ENCODE peak calls at places on chromosomes 4 and X, in eight cellular contexts. V is GM23248, T is astrocyte of the cerebellum, O is heart right ventricle, Z is astrocyte of the spinal cord, K is neural progenitor cell, M is epithelial cell of esophagus, R is fibroblast of pulmonary artery. Y is an unnamed sample.
A peak's percentile ranks its signal among the peaks of the same experiment; 100 is the strongest.

GRCh38 chrX:121958886-121959285 is 911.5 kb downstream of the GLUD2 start:
- DNase-seq in V (peak; percentile 34), T (no peak), O (no peak), Z (peak; percentile 4), K (no peak), M (peak; percentile 46), R (peak; percentile 14), Y (no peak)

GRCh38 chr4:34157546-34157945 is 2086.8 kb downstream of the ARAP2 start:
- DNase-seq in V (no peak), T (no peak), O (no peak), Z (peak; percentile 11), K (no peak), M (peak; percentile 5), R (no peak), Y (peak; percentile 31)

GRCh38 chr4:52028970-52029369 is 8.8 kb upstream of the LRRC66 start:
- DNase-seq in V (peak; percentile 78), T (peak; percentile 62), O (no peak), Z (peak; percentile 79), K (no peak), M (peak; percentile 78), R (peak; percentile 56), Y (no peak)

GRCh38 chrX:9745417-9746115 is 20.1 kb downstream of the GPR143 start:
- DNase-seq in V (peak; percentile 6), T (no peak), O (peak; percentile 22), Z (peak; percentile 19), K (no peak), M (peak; percentile 39), R (peak; percentile 91), Y (no peak)

GRCh38 chrX:40468033-40468979 is 112.5 kb upstream of the ATP6AP2 start:
- DNase-seq in V (peak; percentile 45), T (no peak), O (peak; percentile 42), Z (peak; percentile 29), K (peak; percentile 72), M (peak; percentile 42), R (peak; percentile 59), Y (peak; percentile 4)

GRCh38 chr4:1116837-1117236 is 3.5 kb upstream of the RNF212 start:
- DNase-seq in V (peak; percentile 36), T (peak; percentile 19), O (no peak), Z (peak; percentile 15), K (no peak), M (no peak), R (no peak), Y (no peak)

GRCh38 chr4:61294001-61294400 is 93.9 kb downstream of the ADGRL3 start:
- DNase-seq in V (no peak), T (no peak), O (no peak), Z (no peak), K (no peak), M (no peak), R (no peak), Y (no peak)

GRCh38 chr4:3811621-3812020 is 45.4 kb downstream of the ADRA2C start:
- DNase-seq in V (no peak), T (no peak), O (no peak), Z (no peak), K (no peak), M (no peak), R (no peak), Y (no peak)

GRCh38 chrX:43679778-43680177 is 23.7 kb downstream of the MAOA start:
- DNase-seq in V (no peak), T (no peak), O (no peak), Z (no peak), K (no peak), M (peak; percentile 54), R (peak; percentile 74), Y (no peak)

GRCh38 chrX:17635231-17635630 is 102.1 kb upstream of the SCML1 start:
- DNase-seq in V (no peak), T (no peak), O (no peak), Z (peak; percentile 60), K (peak; percentile 92), M (no peak), R (peak; percentile 1), Y (peak; percentile 5)

GRCh38 chr4:72505314-72505744 is 63.7 kb downstream of the ADAMTS3 start:
- DNase-seq in V (peak; percentile 70), T (no peak), O (peak; percentile 4), Z (peak; percentile 57), K (peak; percentile 66), M (peak; percentile 72), R (peak; percentile 79), Y (peak; percentile 30)

GRCh38 chr4:48904541-48905142 is 1.9 kb downstream of the OCIAD2 start:
- DNase-seq in V (no peak), T (no peak), O (no peak), Z (peak; percentile 52), K (no peak), M (no peak), R (peak; percentile 18), Y (no peak)

GRCh38 chrX:20438871-20439526 is 172.3 kb upstream of the RPS6KA3 start:
- DNase-seq in V (no peak), T (no peak), O (no peak), Z (no peak), K (no peak), M (no peak), R (no peak), Y (no peak)

GRCh38 chrX:46882266-46882665 is 30.0 kb upstream of the JADE3 start:
- DNase-seq in V (no peak), T (no peak), O (no peak), Z (no peak), K (peak; percentile 61), M (no peak), R (no peak), Y (no peak)

GRCh38 chr4:80841587-80842281 is 188.8 kb upstream of the BMP3 start:
- DNase-seq in V (no peak), T (no peak), O (no peak), Z (no peak), K (no peak), M (no peak), R (no peak), Y (no peak)

DNA sequence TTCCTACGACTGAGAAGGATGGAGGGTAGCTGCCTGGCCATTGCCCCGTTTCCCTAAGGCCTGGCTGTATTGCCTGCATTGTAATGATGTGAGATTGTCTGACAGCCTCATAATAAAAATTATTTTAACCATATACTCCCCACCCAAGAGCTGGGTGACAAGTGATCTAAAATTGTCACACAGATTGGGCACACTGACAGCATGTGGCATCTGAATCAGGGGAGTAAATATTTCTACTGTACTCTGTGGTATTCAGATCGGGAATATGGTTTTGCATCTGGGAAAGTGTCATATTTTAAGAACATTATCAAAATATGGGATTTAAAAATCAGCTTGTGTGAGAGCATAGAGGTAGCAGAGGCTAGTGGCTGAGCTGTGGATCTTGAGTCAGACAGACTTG is 135.7 kb upstream of the PDLIM3 start:
- DNase-seq in V (no peak), T (no peak), O (no peak), Z (no peak), K (no peak), M (no peak), R (no peak), Y (no peak)
- H3K4me3 ChIP-seq in V (no peak overlapping the region), T (no peak overlapping the region), O (no peak overlapping the region), Z (no peak overlapping the region), K (no peak overlapping the region), M (no peak overlapping the region), R (no peak overlapping the region), Y (no peak overlapping the region)

GRCh38 chrX:136650811-136651210 is 2.9 kb downstream of the CD40LG start:
- DNase-seq in V (no peak), T (no peak), O (no peak), Z (no peak), K (no peak), M (no peak), R (no peak), Y (no peak)

GRCh38 chrX:136643243-136643642 is 4.7 kb upstream of the CD40LG start:
- DNase-seq in V (no peak), T (no peak), O (no peak), Z (no peak), K (no peak), M (no peak), R (no peak), Y (no peak)

GRCh38 chrX:136647969-136648368 is at the start of gene CD40LG:
- DNase-seq in V (no peak), T (no peak), O (no peak), Z (no peak), K (no peak), M (no peak), R (no peak), Y (no peak)

DNA sequence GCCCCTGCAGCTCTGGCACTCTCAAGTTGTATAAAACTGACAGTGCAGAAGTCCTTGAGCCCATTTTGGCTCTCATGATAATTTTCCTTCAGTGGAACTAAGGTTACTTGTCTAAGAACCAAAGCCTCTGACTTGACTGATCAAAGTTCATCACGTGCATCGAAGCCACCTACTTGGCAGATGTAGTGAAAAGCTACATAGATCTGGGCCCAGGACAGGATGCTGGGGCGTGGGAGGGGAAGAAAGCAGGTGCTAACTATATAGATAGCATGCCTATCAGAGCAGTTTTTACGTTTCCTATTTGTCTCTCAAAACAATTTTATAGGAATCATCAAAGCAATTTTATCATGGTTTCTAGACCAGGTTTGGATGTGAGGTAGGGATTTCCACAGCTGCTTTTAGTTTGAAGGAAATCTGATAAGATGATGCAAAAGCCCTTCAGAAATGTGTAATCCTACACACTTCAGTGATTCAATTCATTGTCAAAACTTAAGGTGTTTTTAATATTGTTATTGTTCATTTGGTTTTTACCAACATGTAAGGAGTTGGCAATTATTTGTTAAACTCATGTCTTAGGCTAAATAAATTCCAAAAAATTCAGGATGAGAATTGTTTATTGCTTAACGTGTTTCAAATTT is 1.2 kb upstream of the CD40LG start:
- DNase-seq in V (no peak), T (no peak), O (no peak), Z (no peak), K (no peak), M (no peak), R (no peak), Y (no peak)
- H3K4me3 ChIP-seq in V (no peak overlapping the region), T (no peak overlapping the region), O (no peak overlapping the region), Z (no peak overlapping the region), K (no peak overlapping the region), M (no peak overlapping the region), R (no peak overlapping the region), Y (no peak overlapping the region)

GRCh38 chrX:584572-584971 is 46.0 kb upstream of the SHOX start:
- DNase-seq in V (no peak), T (no peak), O (no peak), Z (no peak), K (no peak), M (no peak), R (no peak), Y (no peak)
- H3K4me3 ChIP-seq in V (no peak overlapping the region), T (no peak overlapping the region), O (no peak overlapping the region), Z (no peak overlapping the region), K (no peak overlapping the region), M (no peak overlapping the region), R (no peak overlapping the region), Y (no peak overlapping the region)

DNA sequence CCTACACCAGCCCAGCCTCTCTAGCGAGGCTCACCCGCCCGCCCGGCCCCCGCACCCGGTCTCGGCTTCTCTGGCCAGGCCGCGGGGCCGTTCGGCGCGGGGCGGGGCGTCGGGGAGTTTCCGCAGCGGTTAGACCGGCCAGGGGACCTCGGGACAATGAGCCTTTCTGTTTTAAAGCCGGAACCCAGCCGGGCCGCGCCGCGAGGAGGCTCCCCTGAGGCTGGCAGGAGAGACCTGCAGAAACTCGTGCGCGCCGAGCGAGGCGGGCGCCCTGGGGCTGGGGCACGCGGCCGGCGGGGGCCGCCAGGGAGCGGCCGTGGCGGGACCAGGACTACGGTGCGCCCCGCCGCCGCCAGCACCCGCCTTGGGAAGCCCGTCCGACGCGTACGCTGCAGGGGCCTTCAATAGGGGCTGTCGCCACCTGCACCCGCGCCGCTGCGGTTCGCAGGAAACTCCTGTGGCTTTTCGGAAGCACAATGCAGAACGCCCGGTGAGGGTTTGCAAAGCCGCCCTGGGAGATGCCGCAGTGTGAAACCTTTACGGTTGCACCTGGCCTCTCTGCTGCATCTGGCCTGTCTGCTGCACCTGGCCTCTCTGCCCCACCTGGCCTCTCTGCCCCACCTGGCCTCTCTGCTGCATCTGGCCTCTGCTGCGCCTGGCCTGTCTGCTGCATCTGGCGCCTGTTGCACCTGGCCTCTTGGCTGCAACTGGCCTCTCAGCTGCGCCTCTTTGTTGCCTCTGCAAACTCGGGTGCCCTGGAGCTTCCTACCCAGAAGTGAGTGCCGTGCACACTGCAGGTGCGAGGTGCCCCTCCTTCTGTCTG is 63.9 kb downstream of the TRAPPC11 start:
- DNase-seq in V (peak; percentile 52), T (no peak), O (peak; percentile 65), Z (peak; percentile 23), K (peak; percentile 76), M (peak; percentile 63), R (peak; percentile 37), Y (no peak)
- H3K4me3 ChIP-seq in V (peak overlapping the region; percentile 65), T (peak overlapping the region; percentile 45), O (peak overlapping the region; percentile 57), Z (peak overlapping the region; percentile 41), K (peak overlapping the region; percentile 52), M (peak overlapping the region; percentile 36), R (peak overlapping the region; percentile 48), Y (peak overlapping the region; percentile 54)